ENCODE peak calls at places on chromosome 11, in four cellular contexts. One of them, this sample, is unnamed.

GRCh38 chr11:17630936-17631335 is 83.9 kb downstream of the OTOG start:
- DNase-seq in body of pancreas: no peak
- DNase-seq in stimulated activated CD8-positive, alpha-beta memory T cell treated with anti-CD3 and anti-CD28 coated beads, Interleukin-15, amount 100 ng/mL, for 4 hours: no peak
- DNase-seq in astrocyte of the cerebellum: no peak
- DNase-seq in this sample: no peak

GRCh38 chr11:112157274-112157766 is 6.6 kb downstream of the IL18 start:
- DNase-seq in astrocyte of the cerebellum: peak; percentile 99
- DNase-seq in stimulated activated CD8-positive, alpha-beta memory T cell treated with anti-CD3 and anti-CD28 coated beads, Interleukin-15, amount 100 ng/mL, for 4 hours: no peak
- DNase-seq in body of pancreas: peak; percentile 40
- DNase-seq in this sample: peak; percentile 96

GRCh38 chr11:13375798-13376197 is 87.2 kb downstream of the BTBD10 start:
- DNase-seq in body of pancreas: no peak
- DNase-seq in astrocyte of the cerebellum: no peak
- DNase-seq in stimulated activated CD8-positive, alpha-beta memory T cell treated with anti-CD3 and anti-CD28 coated beads, Interleukin-15, amount 100 ng/mL, for 4 hours: no peak
- DNase-seq in this sample: no peak

GRCh38 chr11:100681064-100681502 is 6.0 kb upstream of the ARHGAP42 start:
- DNase-seq in body of pancreas: no peak
- DNase-seq in stimulated activated CD8-positive, alpha-beta memory T cell treated with anti-CD3 and anti-CD28 coated beads, Interleukin-15, amount 100 ng/mL, for 4 hours: no peak
- DNase-seq in astrocyte of the cerebellum: no peak
- DNase-seq in this sample: no peak

GRCh38 chr11:65399249-65399648 is 12.8 kb downstream of the FRMD8 start:
- DNase-seq in astrocyte of the cerebellum: no peak
- DNase-seq in body of pancreas: no peak
- DNase-seq in stimulated activated CD8-positive, alpha-beta memory T cell treated with anti-CD3 and anti-CD28 coated beads, Interleukin-15, amount 100 ng/mL, for 4 hours: no peak
- DNase-seq in this sample: no peak

GRCh38 chr11:4626207-4627105 is 10.8 kb upstream of the OR51D1 start:
- DNase-seq in astrocyte of the cerebellum: peak; percentile 55
- DNase-seq in body of pancreas: peak; percentile 31
- DNase-seq in stimulated activated CD8-positive, alpha-beta memory T cell treated with anti-CD3 and anti-CD28 coated beads, Interleukin-15, amount 100 ng/mL, for 4 hours: no peak
- DNase-seq in this sample: peak; percentile 61

GRCh38 chr11:127601578-127601977 is 601.0 kb upstream of the KIRREL3 start:
- DNase-seq in body of pancreas: no peak
- DNase-seq in astrocyte of the cerebellum: no peak
- DNase-seq in stimulated activated CD8-positive, alpha-beta memory T cell treated with anti-CD3 and anti-CD28 coated beads, Interleukin-15, amount 100 ng/mL, for 4 hours: no peak
- DNase-seq in this sample: no peak

GRCh38 chr11:116314012-116314411 is 458.8 kb downstream of the BUD13 start:
- DNase-seq in body of pancreas: no peak
- DNase-seq in stimulated activated CD8-positive, alpha-beta memory T cell treated with anti-CD3 and anti-CD28 coated beads, Interleukin-15, amount 100 ng/mL, for 4 hours: no peak
- DNase-seq in astrocyte of the cerebellum: no peak
- DNase-seq in this sample: no peak

GRCh38 chr11:111312076-111312475 is 13.7 kb downstream of the POU2AF3 start:
- DNase-seq in body of pancreas: no peak
- DNase-seq in astrocyte of the cerebellum: no peak
- DNase-seq in stimulated activated CD8-positive, alpha-beta memory T cell treated with anti-CD3 and anti-CD28 coated beads, Interleukin-15, amount 100 ng/mL, for 4 hours: no peak
- DNase-seq in this sample: no peak

GRCh38 chr11:103624708-103625623 is 411.5 kb upstream of the DDI1 start:
- DNase-seq in body of pancreas: no peak
- DNase-seq in astrocyte of the cerebellum: peak; percentile 78
- DNase-seq in stimulated activated CD8-positive, alpha-beta memory T cell treated with anti-CD3 and anti-CD28 coated beads, Interleukin-15, amount 100 ng/mL, for 4 hours: no peak
- DNase-seq in this sample: peak; percentile 84

GRCh38 chr11:103109818-103110388 is 677 bp downstream of the DYNC2H1 start:
- DNase-seq in body of pancreas: no peak
- DNase-seq in astrocyte of the cerebellum: no peak
- DNase-seq in stimulated activated CD8-positive, alpha-beta memory T cell treated with anti-CD3 and anti-CD28 coated beads, Interleukin-15, amount 100 ng/mL, for 4 hours: no peak
- DNase-seq in this sample: no peak

GRCh38 chr11:111944651-111945051 is 7.5 kb downstream of the DIXDC1 start:
- DNase-seq in body of pancreas: no peak
- DNase-seq in astrocyte of the cerebellum: peak; percentile 74
- DNase-seq in stimulated activated CD8-positive, alpha-beta memory T cell treated with anti-CD3 and anti-CD28 coated beads, Interleukin-15, amount 100 ng/mL, for 4 hours: no peak
- DNase-seq in this sample: no peak

GRCh38 chr11:103596323-103596722 is 440.1 kb upstream of the DDI1 start:
- DNase-seq in body of pancreas: no peak
- DNase-seq in astrocyte of the cerebellum: no peak
- DNase-seq in stimulated activated CD8-positive, alpha-beta memory T cell treated with anti-CD3 and anti-CD28 coated beads, Interleukin-15, amount 100 ng/mL, for 4 hours: no peak
- DNase-seq in this sample: no peak

GRCh38 chr11:115377882-115378296 is 126.3 kb downstream of the CADM1 start:
- DNase-seq in stimulated activated CD8-positive, alpha-beta memory T cell treated with anti-CD3 and anti-CD28 coated beads, Interleukin-15, amount 100 ng/mL, for 4 hours: no peak
- DNase-seq in body of pancreas: no peak
- DNase-seq in astrocyte of the cerebellum: no peak
- DNase-seq in this sample: no peak

GRCh38 chr11:117083011-117083940 is 15.0 kb downstream of the SIK3 start:
- DNase-seq in body of pancreas: no peak
- DNase-seq in stimulated activated CD8-positive, alpha-beta memory T cell treated with anti-CD3 and anti-CD28 coated beads, Interleukin-15, amount 100 ng/mL, for 4 hours: no peak
- DNase-seq in astrocyte of the cerebellum: no peak
- DNase-seq in this sample: no peak